ENCODE peak calls at places on chromosomes 5 and 9, in four cellular contexts. D is HCT116, N is breast epithelium, K is astrocyte of the spinal cord. J is an unnamed sample.

GRCh38 chr5:179143446-179143845 is 83.3 kb downstream of the ZNF354C start:
- DNase-seq in D (peak), K (no peak), N (no peak), J (no peak)

GRCh38 chr5:38734353-38734752 is 111.5 kb upstream of the OSMR start:
- DNase-seq in D (no peak), K (no peak), N (no peak), J (no peak)

GRCh38 chr5:122415481-122416120 is 103.6 kb downstream of the SNCAIP start:
- DNase-seq in D (peak), N (no peak), K (peak), J (peak)

GRCh38 chr5:1120236-1120999 is 8.6 kb upstream of the SLC12A7 start:
- DNase-seq in D (no peak), N (no peak), K (no peak), J (no peak)

GRCh38 chr5:61641748-61642565 is 309.9 kb downstream of the ZSWIM6 start:
- DNase-seq in D (no peak), K (no peak), N (no peak), J (no peak)

GRCh38 chr5:135193213-135194125 is 159.4 kb upstream of the PITX1 start:
- DNase-seq in D (no peak), N (no peak), K (peak), J (no peak)

GRCh38 chr5:140358738-140359310 is 1.2 kb upstream of the SLC4A9 start:
- DNase-seq in N (no peak), K (peak), D (no peak), J (peak)

GRCh38 chr9:112041536-112042243 is 133.4 kb downstream of the SUSD1 start:
- DNase-seq in D (peak), N (no peak), K (peak), J (peak)

GRCh38 chr9:98805506-98806272 is 1.8 kb upstream of the GALNT12 start:
- DNase-seq in D (no peak), K (no peak), N (no peak), J (peak)

GRCh38 chr5:1666812-1667588 is 132.6 kb downstream of the MRPL36 start:
- DNase-seq in N (no peak), K (no peak), D (no peak), J (no peak)

GRCh38 chr5:78542321-78542840 is 106.2 kb downstream of the LHFPL2 start:
- DNase-seq in D (no peak), N (no peak), K (no peak), J (no peak)

GRCh38 chr9:3794005-3794404 is 268.2 kb upstream of the RFX3 start:
- DNase-seq in D (no peak), N (no peak), K (peak), J (peak)

GRCh38 chr9:20022410-20022809 is 233.6 kb upstream of the SLC24A2 start:
- DNase-seq in K (peak), N (no peak), D (no peak), J (no peak)

GRCh38 chr5:134493461-134494055 is 31.9 kb upstream of the JADE2 start:
- DNase-seq in D (no peak), N (no peak), K (no peak), J (no peak)

GRCh38 chr9:91676042-91676441 is 252.4 kb upstream of the NFIL3 start:
- DNase-seq in K (no peak), D (peak), N (no peak), J (no peak)
- TF ChIP-seq CTCF in K (peak), D (peak), N (no peak), J (peak)

GRCh38 chr5:96816430-96816939 is 8.7 kb upstream of the ERAP1 start:
- DNase-seq in K (no peak), D (no peak), N (no peak), J (no peak)
- H3K4me3 ChIP-seq in K (no peak), D (no peak), N (no peak), J (no peak)

GRCh38 chr5:66966439-66966838 is 230.2 kb downstream of the CD180 start:
- DNase-seq in N (no peak), D (no peak), K (no peak), J (no peak)
- TF ChIP-seq CTCF in N (no peak), D (no peak), K (no peak), J (no peak)

GRCh38 chr9:92971776-92972175 is 24.5 kb downstream of the FGD3 start:
- DNase-seq in N (peak), D (no peak), K (no peak), J (no peak)

GRCh38 chr9:92973700-92974099 is 26.4 kb downstream of the FGD3 start:
- DNase-seq in N (no peak), D (no peak), K (no peak), J (no peak)

GRCh38 chr9:92969516-92970466 is 22.5 kb downstream of the FGD3 start:
- DNase-seq in D (no peak), N (peak), K (no peak), J (no peak)

GRCh38 chr9:92970467-92970923 is 23.2 kb downstream of the FGD3 start:
- DNase-seq in K (no peak), N (peak), D (no peak), J (peak)

GRCh38 chr9:92971121-92971520 is 23.8 kb downstream of the FGD3 start:
- DNase-seq in N (peak), K (no peak), D (no peak), J (no peak)
- H3K4me3 ChIP-seq in N (no peak), K (no peak), D (no peak), J (no peak)

GRCh38 chr9:34337404-34337803 is 8.0 kb downstream of the NUDT2 start:
- DNase-seq in D (no peak), N (no peak), K (peak), J (no peak)
- TF ChIP-seq CTCF in D (no peak), N (no peak), K (peak), J (peak)

GRCh38 chr9:130741831-130742449 is 48.4 kb downstream of the EXOSC2 start:
- DNase-seq in N (no peak), K (peak), D (no peak), J (peak)
- H3K4me3 ChIP-seq in N (no peak), K (no peak), D (no peak), J (no peak)

GRCh38 chr5:169805937-169806700 is 169.0 kb downstream of the DOCK2 start:
- DNase-seq in K (no peak), N (no peak), D (no peak), J (no peak)

GRCh38 chr5:169803077-169803981 is 166.3 kb downstream of the DOCK2 start:
- DNase-seq in N (no peak), D (no peak), K (peak), J (no peak)

GRCh38 chr5:169808118-169808581 is 171.1 kb downstream of the DOCK2 start:
- DNase-seq in D (no peak), N (no peak), K (no peak), J (no peak)

GRCh38 chr5:169804861-169805260 is 167.8 kb downstream of the DOCK2 start:
- DNase-seq in N (no peak), D (no peak), K (peak), J (no peak)

GRCh38 chr5:169805527-169805934 is 168.5 kb downstream of the DOCK2 start:
- DNase-seq in K (no peak), N (no peak), D (no peak), J (no peak)
- TF ChIP-seq CTCF in K (no peak), N (no peak), D (no peak), J (no peak)

GRCh38 chr9:124658165-124659017 is 112.7 kb downstream of the NR6A1 start:
- DNase-seq in K (peak), D (peak), N (no peak), J (peak)
- H3K4me3 ChIP-seq in K (peak), D (peak), N (peak), J (peak)

GRCh38 chr9:71812385-71812784 is 44.1 kb upstream of the CEMIP2 start:
- DNase-seq in K (peak), N (no peak), D (no peak), J (no peak)
- TF ChIP-seq CTCF in K (peak), N (no peak), D (no peak), J (no peak)

GRCh38 chr5:14675865-14676300 is 11.4 kb downstream of the OTULIN start:
- DNase-seq in D (no peak), K (no peak), N (no peak), J (no peak)

GRCh38 chr5:14673443-14673842 is 8.9 kb downstream of the OTULIN start:
- DNase-seq in D (no peak), N (no peak), K (no peak), J (no peak)

GRCh38 chr5:14678773-14679334 is 14.3 kb downstream of the OTULIN start:
- DNase-seq in K (no peak), N (no peak), D (no peak), J (no peak)

GRCh38 chr5:14675309-14675708 is 10.8 kb downstream of the OTULIN start:
- DNase-seq in N (no peak), D (no peak), K (peak), J (no peak)

DNA sequence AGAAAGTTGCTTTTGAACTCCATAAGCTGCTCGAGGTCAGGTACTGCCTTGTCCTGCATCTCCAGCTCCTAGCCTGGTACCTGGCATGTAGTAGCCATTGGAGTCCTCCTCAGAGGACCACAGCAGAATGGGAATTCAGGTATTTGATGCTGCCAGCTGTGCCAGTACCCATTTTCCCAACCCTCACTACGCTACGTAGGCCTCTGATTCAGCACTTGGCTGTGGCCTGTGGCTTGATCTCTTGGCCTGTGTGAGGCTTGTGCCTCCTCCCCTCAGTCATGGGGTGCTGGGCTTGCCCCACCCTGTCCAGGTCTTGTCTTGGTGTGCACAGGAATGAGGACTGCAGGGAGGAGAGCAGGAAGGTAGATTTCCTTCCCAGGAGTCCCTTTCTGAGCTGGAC is 11.8 kb downstream of the OTULIN start:
- DNase-seq in D (no peak), N (no peak), K (peak), J (no peak)
- H3K4me3 ChIP-seq in D (no peak), N (no peak), K (no peak), J (no peak)